ENCODE peak calls at places on chromosomes 16 and 17, in ten cellular contexts. One of them, this sample, is unnamed.

GRCh38 chr16:69542974-69543373 is 22.8 kb upstream of the NFAT5 start:
- DNase-seq in foreskin fibroblast: peak
- DNase-seq in fibroblast of the aortic adventitia: peak
- DNase-seq in suprapubic skin: no peak
- DNase-seq in heart right ventricle: no peak
- DNase-seq in tibial nerve: no peak
- DNase-seq in ovary: no peak
- DNase-seq in hepatocyte: no peak
- DNase-seq in fibroblast of pulmonary artery: peak
- DNase-seq in ascending aorta: no peak
- DNase-seq in this sample: no peak

GRCh38 chr16:82671743-82672142 is 45.0 kb downstream of the CDH13 start:
- DNase-seq in foreskin fibroblast: no peak
- DNase-seq in fibroblast of the aortic adventitia: no peak
- DNase-seq in suprapubic skin: no peak
- DNase-seq in heart right ventricle: no peak
- DNase-seq in tibial nerve: no peak
- DNase-seq in ovary: no peak
- DNase-seq in hepatocyte: no peak
- DNase-seq in fibroblast of pulmonary artery: no peak
- DNase-seq in ascending aorta: no peak
- DNase-seq in this sample: no peak

GRCh38 chr17:33012522-33013033 is 20.9 kb downstream of the SPACA3 start:
- DNase-seq in foreskin fibroblast: peak
- DNase-seq in fibroblast of the aortic adventitia: peak
- DNase-seq in suprapubic skin: no peak
- DNase-seq in heart right ventricle: no peak
- DNase-seq in tibial nerve: no peak
- DNase-seq in ovary: no peak
- DNase-seq in hepatocyte: peak
- DNase-seq in fibroblast of pulmonary artery: peak
- DNase-seq in ascending aorta: peak
- DNase-seq in this sample: no peak

GRCh38 chr16:68015681-68016080 is at the start of gene DPEP2NB:
- DNase-seq in foreskin fibroblast: no peak
- DNase-seq in fibroblast of the aortic adventitia: no peak
- DNase-seq in suprapubic skin: no peak
- DNase-seq in heart right ventricle: no peak
- DNase-seq in tibial nerve: no peak
- DNase-seq in ovary: no peak
- DNase-seq in hepatocyte: no peak
- DNase-seq in fibroblast of pulmonary artery: no peak
- DNase-seq in ascending aorta: no peak
- DNase-seq in this sample: no peak

GRCh38 chr17:73396429-73397277 is 84.9 kb upstream of the CDC42EP4 start:
- DNase-seq in foreskin fibroblast: no peak
- DNase-seq in fibroblast of the aortic adventitia: no peak
- DNase-seq in suprapubic skin: no peak
- DNase-seq in heart right ventricle: no peak
- DNase-seq in tibial nerve: no peak
- DNase-seq in ovary: no peak
- DNase-seq in hepatocyte: no peak
- DNase-seq in fibroblast of pulmonary artery: no peak
- DNase-seq in ascending aorta: no peak
- DNase-seq in this sample: no peak

GRCh38 chr17:65278050-65278819 is 141.1 kb downstream of the RGS9 start:
- DNase-seq in foreskin fibroblast: peak
- DNase-seq in fibroblast of the aortic adventitia: peak
- DNase-seq in suprapubic skin: no peak
- DNase-seq in heart right ventricle: peak
- DNase-seq in tibial nerve: no peak
- DNase-seq in ovary: peak
- DNase-seq in hepatocyte: peak
- DNase-seq in fibroblast of pulmonary artery: peak
- DNase-seq in ascending aorta: peak
- DNase-seq in this sample: no peak

GRCh38 chr17:16013943-16014407 is 14.4 kb downstream of the TTC19 start:
- DNase-seq in foreskin fibroblast: peak
- DNase-seq in fibroblast of the aortic adventitia: peak
- DNase-seq in suprapubic skin: no peak
- DNase-seq in heart right ventricle: no peak
- DNase-seq in tibial nerve: no peak
- DNase-seq in ovary: no peak
- DNase-seq in hepatocyte: peak
- DNase-seq in fibroblast of pulmonary artery: peak
- DNase-seq in ascending aorta: no peak
- DNase-seq in this sample: no peak

GRCh38 chr16:21727344-21727743 is 63.6 kb downstream of the OTOA start:
- DNase-seq in foreskin fibroblast: no peak
- DNase-seq in fibroblast of the aortic adventitia: no peak
- DNase-seq in suprapubic skin: no peak
- DNase-seq in heart right ventricle: no peak
- DNase-seq in tibial nerve: no peak
- DNase-seq in ovary: no peak
- DNase-seq in hepatocyte: no peak
- DNase-seq in fibroblast of pulmonary artery: no peak
- DNase-seq in ascending aorta: no peak
- DNase-seq in this sample: no peak

GRCh38 chr17:8818047-8818446 is 18.9 kb upstream of the MFSD6L start:
- DNase-seq in foreskin fibroblast: no peak
- DNase-seq in fibroblast of the aortic adventitia: no peak
- DNase-seq in suprapubic skin: peak
- DNase-seq in heart right ventricle: no peak
- DNase-seq in tibial nerve: no peak
- DNase-seq in ovary: no peak
- DNase-seq in hepatocyte: no peak
- DNase-seq in fibroblast of pulmonary artery: no peak
- DNase-seq in ascending aorta: peak
- DNase-seq in this sample: no peak

GRCh38 chr17:46974086-46974485 is 5.0 kb downstream of the RPRML start:
- DNase-seq in foreskin fibroblast: no peak
- DNase-seq in fibroblast of the aortic adventitia: no peak
- DNase-seq in suprapubic skin: no peak
- DNase-seq in heart right ventricle: no peak
- DNase-seq in tibial nerve: no peak
- DNase-seq in ovary: no peak
- DNase-seq in hepatocyte: no peak
- DNase-seq in fibroblast of pulmonary artery: no peak
- DNase-seq in ascending aorta: no peak
- DNase-seq in this sample: no peak

GRCh38 chr16:88815901-88816589 is 4.3 kb upstream of the APRT start:
- DNase-seq in foreskin fibroblast: no peak
- DNase-seq in fibroblast of the aortic adventitia: no peak
- DNase-seq in suprapubic skin: no peak
- DNase-seq in heart right ventricle: no peak
- DNase-seq in tibial nerve: no peak
- DNase-seq in ovary: no peak
- DNase-seq in hepatocyte: peak
- DNase-seq in fibroblast of pulmonary artery: no peak
- DNase-seq in ascending aorta: no peak
- DNase-seq in this sample: no peak

GRCh38 chr16:71430744-71431143 is 11.1 kb downstream of the TLE7 start:
- DNase-seq in foreskin fibroblast: no peak
- DNase-seq in fibroblast of the aortic adventitia: no peak
- DNase-seq in suprapubic skin: no peak
- DNase-seq in heart right ventricle: no peak
- DNase-seq in tibial nerve: no peak
- DNase-seq in ovary: no peak
- DNase-seq in hepatocyte: no peak
- DNase-seq in fibroblast of pulmonary artery: no peak
- DNase-seq in ascending aorta: no peak
- DNase-seq in this sample: no peak

GRCh38 chr17:81070541-81071246 is 35.7 kb downstream of the BAIAP2 start:
- DNase-seq in foreskin fibroblast: no peak
- DNase-seq in fibroblast of the aortic adventitia: no peak
- DNase-seq in suprapubic skin: no peak
- DNase-seq in heart right ventricle: no peak
- DNase-seq in tibial nerve: no peak
- DNase-seq in ovary: no peak
- DNase-seq in hepatocyte: no peak
- DNase-seq in fibroblast of pulmonary artery: no peak
- DNase-seq in ascending aorta: no peak
- DNase-seq in this sample: no peak

GRCh38 chr16:52470601-52471000 is 76.3 kb downstream of the TOX3 start:
- DNase-seq in foreskin fibroblast: no peak
- DNase-seq in fibroblast of the aortic adventitia: no peak
- DNase-seq in suprapubic skin: no peak
- DNase-seq in heart right ventricle: no peak
- DNase-seq in tibial nerve: no peak
- DNase-seq in ovary: no peak
- DNase-seq in hepatocyte: no peak
- DNase-seq in fibroblast of pulmonary artery: no peak
- DNase-seq in ascending aorta: no peak
- DNase-seq in this sample: no peak

GRCh38 chr17:82593590-82594087 is 54.6 kb downstream of the WDR45B start:
- DNase-seq in foreskin fibroblast: no peak
- DNase-seq in fibroblast of the aortic adventitia: peak
- DNase-seq in suprapubic skin: no peak
- DNase-seq in heart right ventricle: no peak
- DNase-seq in tibial nerve: no peak
- DNase-seq in ovary: peak
- DNase-seq in hepatocyte: no peak
- DNase-seq in fibroblast of pulmonary artery: no peak
- DNase-seq in ascending aorta: no peak
- DNase-seq in this sample: no peak

GRCh38 chr17:74922694-74923537 is at the start of gene USH1G:
- DNase-seq in foreskin fibroblast: no peak
- DNase-seq in fibroblast of the aortic adventitia: no peak
- DNase-seq in suprapubic skin: no peak
- DNase-seq in heart right ventricle: no peak
- DNase-seq in tibial nerve: no peak
- DNase-seq in ovary: peak
- DNase-seq in hepatocyte: peak
- DNase-seq in fibroblast of pulmonary artery: no peak
- DNase-seq in ascending aorta: no peak
- DNase-seq in this sample: no peak

GRCh38 chr17:5526821-5527598 is 40.6 kb downstream of the MIS12 start:
- DNase-seq in foreskin fibroblast: peak
- DNase-seq in fibroblast of the aortic adventitia: peak
- DNase-seq in suprapubic skin: no peak
- DNase-seq in heart right ventricle: peak
- DNase-seq in tibial nerve: no peak
- DNase-seq in ovary: no peak
- DNase-seq in hepatocyte: peak
- DNase-seq in fibroblast of pulmonary artery: peak
- DNase-seq in ascending aorta: peak
- DNase-seq in this sample: peak

GRCh38 chr16:70660672-70661350 is 14.5 kb downstream of the IL34 start:
- DNase-seq in foreskin fibroblast: no peak
- DNase-seq in fibroblast of the aortic adventitia: no peak
- DNase-seq in suprapubic skin: no peak
- DNase-seq in heart right ventricle: no peak
- DNase-seq in tibial nerve: no peak
- DNase-seq in ovary: peak
- DNase-seq in hepatocyte: no peak
- DNase-seq in fibroblast of pulmonary artery: no peak
- DNase-seq in ascending aorta: peak
- DNase-seq in this sample: no peak

GRCh38 chr17:63275968-63276349 is 170.1 kb downstream of the CYB561 start:
- DNase-seq in foreskin fibroblast: no peak
- DNase-seq in fibroblast of the aortic adventitia: peak
- DNase-seq in suprapubic skin: no peak
- DNase-seq in heart right ventricle: no peak
- DNase-seq in tibial nerve: no peak
- DNase-seq in ovary: no peak
- DNase-seq in hepatocyte: no peak
- DNase-seq in fibroblast of pulmonary artery: peak
- DNase-seq in ascending aorta: no peak
- DNase-seq in this sample: no peak

GRCh38 chr16:67169642-67170167 is 633 bp upstream of the NOL3 start:
- DNase-seq in foreskin fibroblast: no peak
- DNase-seq in fibroblast of the aortic adventitia: no peak
- DNase-seq in suprapubic skin: no peak
- DNase-seq in heart right ventricle: peak
- DNase-seq in tibial nerve: no peak
- DNase-seq in ovary: peak
- DNase-seq in hepatocyte: peak
- DNase-seq in fibroblast of pulmonary artery: no peak
- DNase-seq in ascending aorta: no peak
- DNase-seq in this sample: no peak

GRCh38 chr17:35807371-35808144 is 1.7 kb upstream of the TAF15 start:
- DNase-seq in foreskin fibroblast: peak
- DNase-seq in fibroblast of the aortic adventitia: peak
- DNase-seq in suprapubic skin: no peak
- DNase-seq in heart right ventricle: no peak
- DNase-seq in tibial nerve: no peak
- DNase-seq in ovary: no peak
- DNase-seq in hepatocyte: no peak
- DNase-seq in fibroblast of pulmonary artery: peak
- DNase-seq in ascending aorta: no peak
- DNase-seq in this sample: no peak

GRCh38 chr17:78109489-78109761 is 19.1 kb downstream of the TMC6 start:
- DNase-seq in foreskin fibroblast: no peak
- DNase-seq in fibroblast of the aortic adventitia: no peak
- DNase-seq in suprapubic skin: peak
- DNase-seq in heart right ventricle: no peak
- DNase-seq in tibial nerve: no peak
- DNase-seq in ovary: peak
- DNase-seq in hepatocyte: no peak
- DNase-seq in fibroblast of pulmonary artery: no peak
- DNase-seq in ascending aorta: no peak
- DNase-seq in this sample: no peak
- TF ChIP-seq CTCF in foreskin fibroblast: no peak
- TF ChIP-seq CTCF in fibroblast of the aortic adventitia: no peak
- TF ChIP-seq CTCF in suprapubic skin: no peak
- TF ChIP-seq CTCF in heart right ventricle: no peak
- TF ChIP-seq CTCF in tibial nerve: no peak
- TF ChIP-seq CTCF in ovary: no peak
- TF ChIP-seq CTCF in hepatocyte: no peak
- TF ChIP-seq CTCF in fibroblast of pulmonary artery: no peak
- TF ChIP-seq CTCF in ascending aorta: no peak
- TF ChIP-seq CTCF in this sample: no peak

GRCh38 chr17:29582767-29583166 is 6.7 kb downstream of the GIT1 start:
- DNase-seq in foreskin fibroblast: no peak
- DNase-seq in fibroblast of the aortic adventitia: no peak
- DNase-seq in suprapubic skin: no peak
- DNase-seq in heart right ventricle: no peak
- DNase-seq in tibial nerve: no peak
- DNase-seq in ovary: no peak
- DNase-seq in hepatocyte: no peak
- DNase-seq in fibroblast of pulmonary artery: no peak
- DNase-seq in ascending aorta: no peak
- DNase-seq in this sample: peak
- H3K4me3 ChIP-seq in foreskin fibroblast: no peak
- H3K4me3 ChIP-seq in fibroblast of the aortic adventitia: no peak
- H3K4me3 ChIP-seq in suprapubic skin: no peak
- H3K4me3 ChIP-seq in heart right ventricle: no peak
- H3K4me3 ChIP-seq in tibial nerve: no peak
- H3K4me3 ChIP-seq in ovary: no peak
- H3K4me3 ChIP-seq in hepatocyte: no peak
- H3K4me3 ChIP-seq in fibroblast of pulmonary artery: no peak
- H3K4me3 ChIP-seq in ascending aorta: no peak
- H3K4me3 ChIP-seq in this sample: no peak

GRCh38 chr17:41957058-41957868 is 9.3 kb upstream of the CNP start:
- DNase-seq in foreskin fibroblast: peak
- DNase-seq in fibroblast of the aortic adventitia: no peak
- DNase-seq in suprapubic skin: no peak
- DNase-seq in heart right ventricle: no peak
- DNase-seq in tibial nerve: no peak
- DNase-seq in ovary: no peak
- DNase-seq in hepatocyte: no peak
- DNase-seq in fibroblast of pulmonary artery: peak
- DNase-seq in ascending aorta: no peak
- DNase-seq in this sample: no peak
- TF ChIP-seq CTCF in foreskin fibroblast: no peak
- TF ChIP-seq CTCF in fibroblast of the aortic adventitia: no peak
- TF ChIP-seq CTCF in suprapubic skin: no peak
- TF ChIP-seq CTCF in heart right ventricle: no peak
- TF ChIP-seq CTCF in tibial nerve: no peak
- TF ChIP-seq CTCF in ovary: no peak
- TF ChIP-seq CTCF in hepatocyte: no peak
- TF ChIP-seq CTCF in fibroblast of pulmonary artery: no peak
- TF ChIP-seq CTCF in ascending aorta: no peak
- TF ChIP-seq CTCF in this sample: no peak

GRCh38 chr16:57480127-57480753 is 6.1 kb downstream of the DOK4 start:
- DNase-seq in foreskin fibroblast: no peak
- DNase-seq in fibroblast of the aortic adventitia: peak
- DNase-seq in suprapubic skin: no peak
- DNase-seq in heart right ventricle: peak
- DNase-seq in tibial nerve: no peak
- DNase-seq in ovary: peak
- DNase-seq in hepatocyte: peak
- DNase-seq in fibroblast of pulmonary artery: peak
- DNase-seq in ascending aorta: peak
- DNase-seq in this sample: peak
- H3K4me3 ChIP-seq in foreskin fibroblast: peak
- H3K4me3 ChIP-seq in fibroblast of the aortic adventitia: peak
- H3K4me3 ChIP-seq in suprapubic skin: peak
- H3K4me3 ChIP-seq in heart right ventricle: peak
- H3K4me3 ChIP-seq in tibial nerve: peak
- H3K4me3 ChIP-seq in ovary: peak
- H3K4me3 ChIP-seq in hepatocyte: no peak
- H3K4me3 ChIP-seq in fibroblast of pulmonary artery: peak
- H3K4me3 ChIP-seq in ascending aorta: peak
- H3K4me3 ChIP-seq in this sample: peak